ENCODE peak calls at places on chromosomes 3 and 15, in six cellular contexts. J is foreskin fibroblast, T is neuronal stem cell, Y is aorta, W is A673, D is Panc1. G is an unnamed sample.

GRCh38 chr3:37194533-37194932 is 20.2 kb upstream of the LRRFIP2 start:
- DNase-seq in D (no peak), J (no peak), W (no peak), T (no peak), Y (no peak), G (no peak)

GRCh38 chr3:197554562-197555280 is 1.0 kb downstream of the BDH1 start:
- DNase-seq in T (peak), W (peak), D (peak), J (peak), Y (peak), G (peak)

GRCh38 chr3:160018959-160019358 is 30.3 kb downstream of the IL12A start:
- DNase-seq in J (no peak), W (no peak), Y (no peak), D (no peak), T (no peak), G (no peak)

GRCh38 chr3:171614318-171614967 is 154.2 kb upstream of the TNIK start:
- DNase-seq in Y (peak), J (no peak), T (peak), W (peak), D (no peak), G (no peak)

GRCh38 chr3:189766416-189766815 is 135.2 kb downstream of the TP63 start:
- DNase-seq in D (no peak), T (no peak), W (no peak), J (no peak), Y (no peak), G (no peak)

GRCh38 chr15:59746777-59747176 is 57.7 kb upstream of the BNIP2 start:
- DNase-seq in D (no peak), T (no peak), Y (no peak), J (no peak), W (peak), G (no peak)

GRCh38 chr3:72065872-72066641 is 281.1 kb upstream of the PROK2 start:
- DNase-seq in D (no peak), W (no peak), J (no peak), Y (no peak), T (no peak), G (no peak)

GRCh38 chr3:71444861-71445259 is 138.7 kb downstream of the FOXP1 start:
- DNase-seq in W (no peak), T (no peak), J (no peak), D (no peak), Y (no peak), G (no peak)

GRCh38 chr15:80003171-80003570 is 32.2 kb upstream of the BCL2A1 start:
- DNase-seq in T (no peak), Y (no peak), W (peak), J (no peak), D (no peak), G (no peak)

GRCh38 chr15:72911658-72912057 is 128.1 kb upstream of the ADPGK start:
- DNase-seq in W (no peak), J (no peak), Y (no peak), D (no peak), T (no peak), G (no peak)

GRCh38 chr3:100634493-100635272 is 25.3 kb downstream of the ADGRG7 start:
- DNase-seq in D (no peak), T (no peak), Y (no peak), W (peak), J (no peak), G (no peak)

GRCh38 chr3:179948740-179949139 is 88.0 kb downstream of the PEX5L start:
- DNase-seq in J (no peak), Y (no peak), W (no peak), T (no peak), D (no peak), G (no peak)

GRCh38 chr15:43509923-43510229 is 7.5 kb upstream of the MAP1A start:
- DNase-seq in T (no peak), Y (no peak), D (no peak), J (no peak), W (no peak), G (no peak)

GRCh38 chr3:108849075-108849474 is 26.5 kb downstream of the TRAT1 start:
- DNase-seq in D (no peak), T (no peak), Y (no peak), W (no peak), J (no peak), G (no peak)

GRCh38 chr3:168933614-168934013 is 729.9 kb downstream of the MECOM start:
- DNase-seq in Y (no peak), D (no peak), T (no peak), W (no peak), J (no peak), G (no peak)

GRCh38 chr3:173993299-173993698 is 595.8 kb downstream of the NLGN1 start:
- DNase-seq in W (peak), Y (no peak), D (no peak), T (no peak), J (peak), G (no peak)

GRCh38 chr15:21270474-21270873 is 169.8 kb downstream of the POTEB3 start:
- DNase-seq in D (no peak), T (no peak), J (no peak), W (peak), Y (no peak), G (no peak)

GRCh38 chr3:24060055-24060454 is 115.0 kb downstream of the NR1D2 start:
- DNase-seq in T (no peak), J (peak), W (no peak), D (no peak), Y (no peak), G (no peak)

GRCh38 chr3:97138914-97139541 is 324.6 kb downstream of the EPHA6 start:
- DNase-seq in J (no peak), T (no peak), W (peak), Y (no peak), D (no peak), G (no peak)

GRCh38 chr15:66706225-66706732 is 4.2 kb downstream of the SMAD6 start:
- DNase-seq in W (peak), D (no peak), Y (peak), J (peak), T (no peak), G (no peak)

GRCh38 chr15:96234109-96234892 is 96.2 kb upstream of the NR2F2 start:
- DNase-seq in J (peak), Y (no peak), D (no peak), T (no peak), W (no peak), G (no peak)

GRCh38 chr3:42214064-42214463 is 51.9 kb downstream of the CCK start:
- DNase-seq in T (no peak), W (no peak), Y (no peak), J (no peak), D (no peak), G (no peak)

GRCh38 chr3:2511356-2511755 is 412.7 kb downstream of the CNTN4 start:
- DNase-seq in J (no peak), T (no peak), W (peak), D (no peak), Y (no peak), G (no peak)

GRCh38 chr3:61606196-61606595 is 44.8 kb downstream of the PTPRG start:
- DNase-seq in Y (no peak), D (no peak), W (no peak), T (no peak), J (no peak), G (no peak)

GRCh38 chr3:119297169-119297568 is 3.0 kb downstream of the ARHGAP31 start:
- DNase-seq in D (no peak), W (no peak), T (no peak), J (peak), Y (peak), G (no peak)

GRCh38 chr15:78241017-78241416 is 6.7 kb upstream of the ACSBG1 start:
- DNase-seq in Y (peak), W (peak), D (peak), J (peak), T (peak), G (no peak)

GRCh38 chr3:29759443-29760033 is 478.7 kb downstream of the RBMS3 start:
- DNase-seq in Y (no peak), W (peak), D (no peak), J (peak), T (peak), G (no peak)

GRCh38 chr15:89785064-89785770 is 9.1 kb downstream of the MESP2 start:
- DNase-seq in J (no peak), W (no peak), Y (no peak), D (no peak), T (no peak), G (no peak)

GRCh38 chr15:65902373-65902772 is 33.1 kb downstream of the RAB11A start:
- DNase-seq in J (no peak), D (no peak), T (no peak), Y (no peak), W (no peak), G (no peak)

GRCh38 chr15:50128266-50128665 is 9.2 kb upstream of the ATP8B4 start:
- DNase-seq in J (no peak), T (no peak), Y (peak), D (no peak), W (no peak), G (no peak)

GRCh38 chr3:193545304-193545703 is 9.4 kb downstream of the ATP13A4 start:
- DNase-seq in J (no peak), W (no peak), Y (no peak), T (no peak), D (no peak), G (no peak)

GRCh38 chr15:85800460-85801123 is 5.9 kb upstream of the KLHL25 start:
- DNase-seq in W (no peak), Y (peak), T (no peak), J (peak), D (peak), G (no peak)

DNA sequence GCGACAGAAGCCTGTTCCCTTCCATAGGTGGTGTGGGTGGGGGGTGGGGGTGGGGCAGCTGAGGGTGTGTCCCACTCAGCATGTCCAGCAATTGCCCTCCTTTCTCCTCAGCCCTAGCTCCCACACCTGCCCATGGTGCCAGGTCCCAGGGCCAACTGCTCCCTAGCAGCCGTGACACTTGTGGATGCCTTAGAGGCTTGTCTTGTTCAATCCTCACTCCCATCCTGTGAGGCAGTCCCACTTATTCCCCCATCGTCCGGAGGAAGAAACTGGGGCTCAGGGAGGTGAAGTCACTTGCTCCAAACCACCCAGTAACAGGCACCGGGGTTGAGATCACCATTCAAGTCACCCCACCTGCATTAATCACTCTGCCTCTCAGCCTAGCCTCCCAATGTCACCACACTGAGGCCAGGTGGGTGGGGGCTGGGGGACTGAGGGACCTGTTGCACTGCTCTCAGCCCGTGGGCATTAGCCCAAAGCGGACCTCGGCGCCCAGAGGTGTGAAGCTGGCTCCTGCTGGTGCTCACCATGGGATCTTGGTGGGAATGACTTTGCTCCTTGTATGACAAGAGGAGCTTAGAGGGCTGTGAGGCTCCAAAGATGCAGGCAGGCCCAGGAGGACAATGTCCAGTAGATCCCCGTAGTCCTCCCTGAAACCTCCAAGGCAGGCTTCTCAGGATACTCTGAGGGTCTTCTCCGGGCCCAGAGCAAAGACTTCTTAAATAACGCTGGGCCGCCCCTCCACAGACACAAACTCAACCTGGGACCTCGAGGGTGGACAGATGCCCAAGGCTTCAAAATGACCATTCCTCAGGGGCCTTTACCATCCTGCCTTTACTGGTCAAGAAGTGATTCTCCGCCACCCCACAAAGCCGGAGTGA is 1.8 kb downstream of the NT5DC2 start:
- DNase-seq in T (no peak), J (no peak), W (no peak), Y (peak), D (no peak), G (no peak)
- H3K4me3 ChIP-seq in T (peak), J (peak), W (peak), Y (no peak), D (peak), G (peak)

GRCh38 chr3:186520957-186521842 is 23.0 kb downstream of the CRYGS start:
- DNase-seq in J (no peak), W (no peak), Y (no peak), D (no peak), T (no peak), G (no peak)

GRCh38 chr3:186516645-186517044 is 27.5 kb downstream of the CRYGS start:
- DNase-seq in T (no peak), J (no peak), D (no peak), Y (no peak), W (no peak), G (no peak)

GRCh38 chr3:186520436-186520835 is 23.7 kb downstream of the CRYGS start:
- DNase-seq in Y (no peak), D (no peak), T (no peak), W (no peak), J (no peak), G (no peak)

GRCh38 chr3:186517218-186517617 is 27.0 kb downstream of the CRYGS start:
- DNase-seq in T (no peak), Y (no peak), D (no peak), W (no peak), J (no peak), G (no peak)

GRCh38 chr3:186519021-186519658 is 25.0 kb downstream of the CRYGS start:
- DNase-seq in T (no peak), W (no peak), J (no peak), Y (no peak), D (no peak), G (no peak)
- H3K4me3 ChIP-seq in T (no peak), W (no peak), J (no peak), Y (no peak), D (no peak), G (no peak)

GRCh38 chr3:9903238-9903624 is 583 bp downstream of the IL17RE start:
- DNase-seq in J (peak), Y (no peak), D (no peak), T (no peak), W (peak), G (no peak)

GRCh38 chr3:9902372-9903237 is at the start of gene IL17RE:
- DNase-seq in J (no peak), D (no peak), Y (peak), W (no peak), T (no peak), G (no peak)

GRCh38 chr3:9901967-9902366 is 681 bp upstream of the IL17RE start:
- DNase-seq in T (no peak), D (no peak), Y (no peak), J (no peak), W (no peak), G (no peak)

GRCh38 chr3:9906480-9906879 is 3.8 kb downstream of the IL17RE start:
- DNase-seq in J (no peak), W (no peak), D (no peak), T (no peak), Y (peak), G (no peak)

GRCh38 chr3:9903904-9904303 is 1.3 kb downstream of the IL17RE start:
- DNase-seq in J (no peak), Y (peak), T (no peak), D (no peak), W (no peak), G (no peak)
- H3K4me3 ChIP-seq in J (no peak), Y (no peak), T (no peak), D (no peak), W (no peak), G (no peak)

DNA sequence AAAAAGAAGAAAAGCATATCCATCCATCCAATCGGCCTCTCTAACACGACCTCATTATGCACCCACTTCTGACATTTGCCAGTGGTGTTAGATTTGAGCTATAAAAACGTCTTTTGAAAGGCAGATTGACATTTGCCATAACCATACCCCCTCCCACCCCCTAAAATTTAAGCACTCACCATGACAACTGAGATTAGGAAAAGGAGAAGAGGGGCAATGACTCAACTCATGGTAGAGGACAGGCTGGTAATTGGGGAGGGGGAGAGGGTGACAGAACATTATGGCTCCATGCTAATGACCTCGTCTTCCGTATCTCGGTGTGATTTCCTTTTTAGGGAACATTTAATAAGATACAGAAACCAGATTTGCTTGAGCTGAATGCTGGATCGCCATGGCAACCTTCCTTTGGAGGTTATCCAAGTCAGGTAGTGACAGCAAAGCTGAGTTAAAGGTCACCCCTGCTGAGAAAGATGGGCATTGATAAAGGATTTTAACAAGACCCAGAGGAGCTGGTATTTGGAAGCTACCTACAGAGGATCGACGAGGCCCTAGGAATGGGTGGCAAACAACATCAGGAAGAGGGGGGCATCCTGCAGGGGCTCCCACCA is 106.4 kb downstream of the ST8SIA2 start:
- DNase-seq in W (no peak), Y (no peak), D (no peak), T (no peak), J (no peak), G (no peak)
- H3K4me3 ChIP-seq in W (no peak), Y (no peak), D (no peak), T (no peak), J (no peak), G (no peak)

DNA sequence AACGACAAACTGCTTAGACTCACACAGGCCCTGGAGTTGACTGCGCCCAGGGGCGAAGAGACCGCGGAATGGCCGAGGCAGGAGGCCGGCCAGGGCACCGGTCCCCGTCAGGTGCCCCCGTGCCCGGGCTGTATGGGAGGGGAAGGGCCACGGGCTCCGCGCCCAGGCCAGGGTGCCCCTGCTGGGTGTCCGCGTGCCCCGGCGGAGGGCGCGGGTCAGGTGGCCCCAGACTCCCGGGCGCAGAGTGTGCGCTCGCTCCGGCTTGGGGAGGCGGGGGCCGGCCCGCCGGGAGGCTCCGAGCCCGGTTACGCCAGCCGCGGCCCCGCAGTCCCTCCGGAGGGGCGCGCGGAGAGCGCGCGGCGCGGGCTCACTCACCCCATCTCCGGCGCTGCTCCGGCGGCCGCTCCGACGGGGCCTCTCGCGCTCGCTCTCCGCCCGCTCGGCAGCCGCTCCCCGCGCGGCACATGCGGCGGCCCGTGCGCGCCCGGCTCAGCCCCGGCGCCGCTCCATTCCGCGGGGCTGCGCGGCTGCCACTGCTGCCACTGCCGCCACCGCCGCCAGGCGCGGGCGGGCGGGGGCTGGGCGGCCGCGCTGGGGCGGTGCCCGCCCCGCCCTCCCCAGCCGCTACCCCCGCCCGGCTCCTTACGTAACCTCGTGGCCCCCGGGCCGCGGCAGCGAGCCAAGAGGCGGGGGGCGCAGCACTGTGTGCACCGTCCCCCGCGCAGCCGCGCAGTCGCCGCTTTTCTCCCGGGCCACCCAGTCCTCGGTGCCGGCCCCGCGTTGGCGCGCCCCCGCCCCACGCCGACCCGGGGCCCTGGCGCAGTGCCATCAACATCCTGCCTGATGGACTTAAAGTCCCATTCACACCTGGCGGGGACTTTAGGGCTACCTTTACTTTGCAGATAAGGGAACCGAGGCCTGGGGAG is at the start of gene HOMER2:
- DNase-seq in T (peak), D (no peak), J (no peak), Y (peak), W (peak), G (no peak)
- H3K4me3 ChIP-seq in T (peak), D (peak), J (peak), Y (peak), W (peak), G (peak)

GRCh38 chr3:44337253-44337652 is 1.3 kb upstream of the TCAIM start:
- DNase-seq in T (no peak), D (no peak), W (peak), J (no peak), Y (no peak), G (no peak)
- H3K4me3 ChIP-seq in T (peak), D (peak), W (peak), J (peak), Y (peak), G (peak)

DNA sequence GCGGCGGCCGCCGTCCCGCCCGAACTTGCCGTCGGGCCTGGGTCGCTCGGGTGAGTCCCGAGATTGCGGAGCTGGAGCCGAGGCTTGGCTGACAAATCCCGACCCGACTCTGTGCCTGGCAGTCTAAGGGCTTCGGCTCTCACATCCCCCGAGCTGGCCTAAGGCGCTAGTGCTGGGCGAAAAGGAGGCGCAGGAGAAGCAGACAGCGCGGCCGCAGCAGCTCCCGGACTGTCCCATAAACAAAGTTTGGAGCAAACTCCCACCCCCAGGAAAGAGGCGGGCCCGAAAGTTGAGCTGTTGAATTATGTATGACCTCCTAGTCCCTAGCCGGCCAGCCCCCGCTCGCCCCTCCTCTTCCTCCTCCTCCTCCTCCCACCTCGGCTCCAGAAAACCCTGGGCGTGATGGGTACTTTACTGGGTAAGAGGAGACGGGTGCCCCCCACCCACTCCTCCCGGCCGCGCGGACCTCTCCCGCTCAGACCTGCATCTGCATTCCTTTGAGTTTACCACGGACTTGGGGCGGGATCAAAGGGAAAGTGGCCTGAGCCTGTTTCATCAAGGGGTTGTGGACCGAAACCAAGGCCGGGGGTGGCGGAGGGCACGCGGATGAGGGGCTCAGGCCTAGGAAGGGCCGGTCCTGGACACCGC is at the start of gene WWTR1:
- DNase-seq in D (peak), T (peak), J (peak), W (peak), Y (peak), G (no peak)
- H3K4me3 ChIP-seq in D (peak), T (peak), J (peak), W (peak), Y (peak), G (peak)

G was measured in SK-N-MC.